ENCODE peak calls at places on chromosomes 7 and 10, in eight cellular contexts. One of them, this sample, is unnamed.

GRCh38 chr7:25167262-25167843 is 42.3 kb upstream of the CYCS start:
- DNase-seq in astrocyte of the spinal cord: no peak
- DNase-seq in pancreas: no peak
- DNase-seq in omental fat pad: no peak
- DNase-seq in endothelial cell: no peak
- DNase-seq in spleen: no peak
- DNase-seq in midbrain: no peak
- DNase-seq in mesendoderm: no peak
- DNase-seq in this sample: no peak

GRCh38 chr10:121539757-121540156 is 58.5 kb downstream of the FGFR2 start:
- DNase-seq in astrocyte of the spinal cord: no peak
- DNase-seq in pancreas: no peak
- DNase-seq in endothelial cell: no peak
- DNase-seq in omental fat pad: no peak
- DNase-seq in midbrain: peak
- DNase-seq in mesendoderm: no peak
- DNase-seq in spleen: no peak
- DNase-seq in this sample: no peak

GRCh38 chr10:74153123-74153522 is 2.1 kb downstream of the ADK start:
- DNase-seq in midbrain: no peak
- DNase-seq in spleen: no peak
- DNase-seq in astrocyte of the spinal cord: peak
- DNase-seq in omental fat pad: no peak
- DNase-seq in mesendoderm: peak
- DNase-seq in pancreas: no peak
- DNase-seq in endothelial cell: no peak
- DNase-seq in this sample: no peak

GRCh38 chr7:79317728-79318127 is 135.7 kb downstream of the MAGI2 start:
- DNase-seq in endothelial cell: no peak
- DNase-seq in astrocyte of the spinal cord: peak
- DNase-seq in spleen: no peak
- DNase-seq in midbrain: no peak
- DNase-seq in mesendoderm: peak
- DNase-seq in pancreas: no peak
- DNase-seq in omental fat pad: no peak
- DNase-seq in this sample: no peak

GRCh38 chr10:129382401-129382800 is 84.6 kb upstream of the MGMT start:
- DNase-seq in pancreas: no peak
- DNase-seq in midbrain: no peak
- DNase-seq in omental fat pad: no peak
- DNase-seq in spleen: no peak
- DNase-seq in astrocyte of the spinal cord: no peak
- DNase-seq in endothelial cell: no peak
- DNase-seq in mesendoderm: no peak
- DNase-seq in this sample: no peak

GRCh38 chr10:60733189-60733815 is 45.0 kb upstream of the CDK1 start:
- DNase-seq in midbrain: no peak
- DNase-seq in omental fat pad: no peak
- DNase-seq in endothelial cell: peak
- DNase-seq in astrocyte of the spinal cord: no peak
- DNase-seq in mesendoderm: peak
- DNase-seq in spleen: peak
- DNase-seq in pancreas: peak
- DNase-seq in this sample: no peak

GRCh38 chr10:35822316-35822715 is 180.2 kb upstream of the FZD8 start:
- DNase-seq in pancreas: peak
- DNase-seq in midbrain: peak
- DNase-seq in mesendoderm: peak
- DNase-seq in astrocyte of the spinal cord: peak
- DNase-seq in omental fat pad: peak
- DNase-seq in spleen: no peak
- DNase-seq in endothelial cell: peak
- DNase-seq in this sample: peak

GRCh38 chr10:104486803-104487202 is 133.2 kb downstream of the CFAP58 start:
- DNase-seq in spleen: no peak
- DNase-seq in pancreas: no peak
- DNase-seq in endothelial cell: no peak
- DNase-seq in omental fat pad: no peak
- DNase-seq in astrocyte of the spinal cord: no peak
- DNase-seq in midbrain: no peak
- DNase-seq in mesendoderm: no peak
- DNase-seq in this sample: no peak

GRCh38 chr7:15005672-15006071 is 103.1 kb upstream of the DGKB start:
- DNase-seq in spleen: no peak
- DNase-seq in endothelial cell: no peak
- DNase-seq in mesendoderm: no peak
- DNase-seq in pancreas: no peak
- DNase-seq in astrocyte of the spinal cord: no peak
- DNase-seq in midbrain: no peak
- DNase-seq in omental fat pad: no peak
- DNase-seq in this sample: no peak

GRCh38 chr10:95236068-95236903 is 42.2 kb downstream of the ACSM6 start:
- DNase-seq in pancreas: no peak
- DNase-seq in mesendoderm: peak
- DNase-seq in omental fat pad: no peak
- DNase-seq in midbrain: no peak
- DNase-seq in spleen: no peak
- DNase-seq in endothelial cell: no peak
- DNase-seq in astrocyte of the spinal cord: peak
- DNase-seq in this sample: no peak

GRCh38 chr7:14381306-14381705 is 391.8 kb upstream of the ETV1 start:
- DNase-seq in astrocyte of the spinal cord: peak
- DNase-seq in midbrain: no peak
- DNase-seq in endothelial cell: no peak
- DNase-seq in pancreas: no peak
- DNase-seq in spleen: no peak
- DNase-seq in omental fat pad: no peak
- DNase-seq in mesendoderm: no peak
- DNase-seq in this sample: no peak

GRCh38 chr10:62885656-62886461 is 69.7 kb upstream of the EGR2 start:
- DNase-seq in spleen: no peak
- DNase-seq in pancreas: no peak
- DNase-seq in mesendoderm: no peak
- DNase-seq in endothelial cell: no peak
- DNase-seq in midbrain: no peak
- DNase-seq in astrocyte of the spinal cord: peak
- DNase-seq in omental fat pad: no peak
- DNase-seq in this sample: no peak

GRCh38 chr7:84612976-84613375 is 418.4 kb upstream of the SEMA3A start:
- DNase-seq in astrocyte of the spinal cord: no peak
- DNase-seq in endothelial cell: no peak
- DNase-seq in mesendoderm: no peak
- DNase-seq in midbrain: no peak
- DNase-seq in spleen: no peak
- DNase-seq in omental fat pad: no peak
- DNase-seq in pancreas: no peak
- DNase-seq in this sample: no peak

GRCh38 chr7:108308913-108309312 is 147.3 kb downstream of the NRCAM start:
- DNase-seq in pancreas: no peak
- DNase-seq in astrocyte of the spinal cord: peak
- DNase-seq in spleen: no peak
- DNase-seq in mesendoderm: peak
- DNase-seq in endothelial cell: no peak
- DNase-seq in omental fat pad: no peak
- DNase-seq in midbrain: peak
- DNase-seq in this sample: no peak

This sample was measured in sigmoid colon.